ENCODE peak calls at places on chromosomes 6 and 20, in nine cellular contexts. One of them, this sample, is unnamed.

GRCh38 chr6:69305456-69305855 is 491.4 kb downstream of the LMBRD1 start:
- DNase-seq in Jurkat, Clone E6-1: no peak
- DNase-seq in NCI-H510A treated with DMSO at 0.1 percent for 48 hours: no peak
- DNase-seq in dorsolateral prefrontal cortex: no peak
- DNase-seq in C1 segment of cervical spinal cord: no peak
- DNase-seq in NCI-H1105 treated with DMSO at 0.1 percent for 48 hours: no peak
- DNase-seq in central memory CD4-positive, alpha-beta T cell: no peak
- DNase-seq in GM12865: no peak
- DNase-seq in ACHN: no peak
- DNase-seq in this sample: no peak

GRCh38 chr20:3739054-3739925 is 6.8 kb downstream of the HSPA12B start:
- DNase-seq in ACHN: no peak
- DNase-seq in dorsolateral prefrontal cortex: no peak
- DNase-seq in NCI-H510A treated with DMSO at 0.1 percent for 48 hours: no peak
- DNase-seq in NCI-H1105 treated with DMSO at 0.1 percent for 48 hours: no peak
- DNase-seq in C1 segment of cervical spinal cord: no peak
- DNase-seq in Jurkat, Clone E6-1: no peak
- DNase-seq in central memory CD4-positive, alpha-beta T cell: no peak
- DNase-seq in GM12865: no peak
- DNase-seq in this sample: no peak

GRCh38 chr6:4732691-4733315 is 43.4 kb upstream of the CDYL start:
- DNase-seq in NCI-H1105 treated with DMSO at 0.1 percent for 48 hours: peak; percentile 19
- DNase-seq in GM12865: no peak
- DNase-seq in NCI-H510A treated with DMSO at 0.1 percent for 48 hours: peak; percentile 3
- DNase-seq in C1 segment of cervical spinal cord: no peak
- DNase-seq in dorsolateral prefrontal cortex: peak; percentile 82
- DNase-seq in ACHN: peak; percentile 86
- DNase-seq in central memory CD4-positive, alpha-beta T cell: no peak
- DNase-seq in Jurkat, Clone E6-1: no peak
- DNase-seq in this sample: no peak

GRCh38 chr6:86856937-86857563 is 80.3 kb upstream of the HTR1E start:
- DNase-seq in GM12865: peak; percentile 52
- DNase-seq in central memory CD4-positive, alpha-beta T cell: no peak
- DNase-seq in Jurkat, Clone E6-1: peak; percentile 47
- DNase-seq in NCI-H1105 treated with DMSO at 0.1 percent for 48 hours: peak; percentile 48
- DNase-seq in dorsolateral prefrontal cortex: no peak
- DNase-seq in ACHN: peak; percentile 41
- DNase-seq in NCI-H510A treated with DMSO at 0.1 percent for 48 hours: peak; percentile 7
- DNase-seq in C1 segment of cervical spinal cord: no peak
- DNase-seq in this sample: no peak

GRCh38 chr6:5512422-5512821 is 251.1 kb downstream of the FARS2 start:
- DNase-seq in dorsolateral prefrontal cortex: no peak
- DNase-seq in GM12865: no peak
- DNase-seq in ACHN: no peak
- DNase-seq in NCI-H1105 treated with DMSO at 0.1 percent for 48 hours: no peak
- DNase-seq in NCI-H510A treated with DMSO at 0.1 percent for 48 hours: no peak
- DNase-seq in C1 segment of cervical spinal cord: no peak
- DNase-seq in central memory CD4-positive, alpha-beta T cell: no peak
- DNase-seq in Jurkat, Clone E6-1: no peak
- DNase-seq in this sample: no peak

GRCh38 chr6:159808647-159809046 is 8.6 kb downstream of the PNLDC1 start:
- DNase-seq in central memory CD4-positive, alpha-beta T cell: no peak
- DNase-seq in NCI-H1105 treated with DMSO at 0.1 percent for 48 hours: no peak
- DNase-seq in Jurkat, Clone E6-1: no peak
- DNase-seq in dorsolateral prefrontal cortex: no peak
- DNase-seq in GM12865: no peak
- DNase-seq in NCI-H510A treated with DMSO at 0.1 percent for 48 hours: no peak
- DNase-seq in C1 segment of cervical spinal cord: no peak
- DNase-seq in ACHN: no peak
- DNase-seq in this sample: no peak

GRCh38 chr6:100304575-100304974 is 160.1 kb downstream of the SIM1 start:
- DNase-seq in Jurkat, Clone E6-1: no peak
- DNase-seq in ACHN: no peak
- DNase-seq in GM12865: no peak
- DNase-seq in dorsolateral prefrontal cortex: no peak
- DNase-seq in C1 segment of cervical spinal cord: no peak
- DNase-seq in NCI-H510A treated with DMSO at 0.1 percent for 48 hours: no peak
- DNase-seq in central memory CD4-positive, alpha-beta T cell: no peak
- DNase-seq in NCI-H1105 treated with DMSO at 0.1 percent for 48 hours: no peak
- DNase-seq in this sample: no peak

GRCh38 chr20:25270829-25271251 is 23.0 kb downstream of the PYGB start:
- DNase-seq in ACHN: no peak
- DNase-seq in central memory CD4-positive, alpha-beta T cell: no peak
- DNase-seq in dorsolateral prefrontal cortex: peak; percentile 12
- DNase-seq in GM12865: no peak
- DNase-seq in Jurkat, Clone E6-1: no peak
- DNase-seq in NCI-H1105 treated with DMSO at 0.1 percent for 48 hours: no peak
- DNase-seq in NCI-H510A treated with DMSO at 0.1 percent for 48 hours: peak; percentile 92
- DNase-seq in C1 segment of cervical spinal cord: no peak
- DNase-seq in this sample: no peak

GRCh38 chr20:32210206-32210605 is 2.5 kb downstream of the POFUT1 start:
- DNase-seq in Jurkat, Clone E6-1: no peak
- DNase-seq in NCI-H510A treated with DMSO at 0.1 percent for 48 hours: no peak
- DNase-seq in C1 segment of cervical spinal cord: no peak
- DNase-seq in dorsolateral prefrontal cortex: no peak
- DNase-seq in NCI-H1105 treated with DMSO at 0.1 percent for 48 hours: no peak
- DNase-seq in ACHN: no peak
- DNase-seq in GM12865: no peak
- DNase-seq in central memory CD4-positive, alpha-beta T cell: no peak
- DNase-seq in this sample: no peak

GRCh38 chr6:163263998-163264661 is 150.4 kb upstream of the QKI start:
- DNase-seq in ACHN: no peak
- DNase-seq in C1 segment of cervical spinal cord: no peak
- DNase-seq in GM12865: no peak
- DNase-seq in central memory CD4-positive, alpha-beta T cell: no peak
- DNase-seq in NCI-H510A treated with DMSO at 0.1 percent for 48 hours: no peak
- DNase-seq in Jurkat, Clone E6-1: no peak
- DNase-seq in NCI-H1105 treated with DMSO at 0.1 percent for 48 hours: no peak
- DNase-seq in dorsolateral prefrontal cortex: no peak
- DNase-seq in this sample: no peak

GRCh38 chr20:25398363-25399037 is 7.9 kb upstream of the ABHD12 start:
- DNase-seq in NCI-H510A treated with DMSO at 0.1 percent for 48 hours: no peak
- DNase-seq in GM12865: no peak
- DNase-seq in Jurkat, Clone E6-1: no peak
- DNase-seq in dorsolateral prefrontal cortex: no peak
- DNase-seq in C1 segment of cervical spinal cord: no peak
- DNase-seq in central memory CD4-positive, alpha-beta T cell: no peak
- DNase-seq in ACHN: no peak
- DNase-seq in NCI-H1105 treated with DMSO at 0.1 percent for 48 hours: no peak
- DNase-seq in this sample: no peak

GRCh38 chr20:19726126-19726525 is 31.9 kb upstream of the RIN2 start:
- DNase-seq in ACHN: no peak
- DNase-seq in Jurkat, Clone E6-1: no peak
- DNase-seq in NCI-H510A treated with DMSO at 0.1 percent for 48 hours: no peak
- DNase-seq in GM12865: no peak
- DNase-seq in central memory CD4-positive, alpha-beta T cell: no peak
- DNase-seq in dorsolateral prefrontal cortex: no peak
- DNase-seq in NCI-H1105 treated with DMSO at 0.1 percent for 48 hours: no peak
- DNase-seq in C1 segment of cervical spinal cord: no peak
- DNase-seq in this sample: no peak

GRCh38 chr6:5135783-5136376 is 50.7 kb downstream of the PPP1R3G start:
- DNase-seq in NCI-H1105 treated with DMSO at 0.1 percent for 48 hours: peak; percentile 15
- DNase-seq in Jurkat, Clone E6-1: peak; percentile 48
- DNase-seq in NCI-H510A treated with DMSO at 0.1 percent for 48 hours: no peak
- DNase-seq in ACHN: peak; percentile 55
- DNase-seq in central memory CD4-positive, alpha-beta T cell: no peak
- DNase-seq in GM12865: peak; percentile 83
- DNase-seq in dorsolateral prefrontal cortex: no peak
- DNase-seq in C1 segment of cervical spinal cord: no peak
- DNase-seq in this sample: peak; percentile 39

GRCh38 chr6:35725721-35726438 is 11.0 kb upstream of the ARMC12 start:
- DNase-seq in central memory CD4-positive, alpha-beta T cell: peak; percentile 19
- DNase-seq in ACHN: no peak
- DNase-seq in NCI-H1105 treated with DMSO at 0.1 percent for 48 hours: no peak
- DNase-seq in GM12865: no peak
- DNase-seq in Jurkat, Clone E6-1: no peak
- DNase-seq in NCI-H510A treated with DMSO at 0.1 percent for 48 hours: no peak
- DNase-seq in C1 segment of cervical spinal cord: peak; percentile 33
- DNase-seq in dorsolateral prefrontal cortex: peak; percentile 79
- DNase-seq in this sample: no peak

GRCh38 chr6:135054238-135054574 is 416 bp downstream of the HBS1L start:
- DNase-seq in C1 segment of cervical spinal cord: no peak
- DNase-seq in ACHN: peak; percentile 7
- DNase-seq in NCI-H1105 treated with DMSO at 0.1 percent for 48 hours: no peak
- DNase-seq in GM12865: peak; percentile 45
- DNase-seq in NCI-H510A treated with DMSO at 0.1 percent for 48 hours: no peak
- DNase-seq in Jurkat, Clone E6-1: peak; percentile 46
- DNase-seq in dorsolateral prefrontal cortex: no peak
- DNase-seq in central memory CD4-positive, alpha-beta T cell: no peak
- DNase-seq in this sample: no peak

GRCh38 chr6:139888691-139889122 is 514.3 kb upstream of the CITED2 start:
- DNase-seq in NCI-H510A treated with DMSO at 0.1 percent for 48 hours: no peak
- DNase-seq in dorsolateral prefrontal cortex: no peak
- DNase-seq in Jurkat, Clone E6-1: no peak
- DNase-seq in GM12865: no peak
- DNase-seq in central memory CD4-positive, alpha-beta T cell: no peak
- DNase-seq in ACHN: peak; percentile 40
- DNase-seq in C1 segment of cervical spinal cord: no peak
- DNase-seq in NCI-H1105 treated with DMSO at 0.1 percent for 48 hours: no peak
- DNase-seq in this sample: no peak

GRCh38 chr20:32820698-32821378 is 1.1 kb downstream of the MAPRE1 start:
- DNase-seq in central memory CD4-positive, alpha-beta T cell: no peak
- DNase-seq in GM12865: peak; percentile 15
- DNase-seq in ACHN: peak; percentile 31
- DNase-seq in C1 segment of cervical spinal cord: no peak
- DNase-seq in Jurkat, Clone E6-1: no peak
- DNase-seq in NCI-H510A treated with DMSO at 0.1 percent for 48 hours: no peak
- DNase-seq in dorsolateral prefrontal cortex: no peak
- DNase-seq in NCI-H1105 treated with DMSO at 0.1 percent for 48 hours: no peak
- DNase-seq in this sample: no peak

GRCh38 chr6:79157961-79158644 is 76.4 kb downstream of the HMGN3 start:
- DNase-seq in Jurkat, Clone E6-1: no peak
- DNase-seq in ACHN: peak; percentile 35
- DNase-seq in GM12865: no peak
- DNase-seq in NCI-H1105 treated with DMSO at 0.1 percent for 48 hours: no peak
- DNase-seq in NCI-H510A treated with DMSO at 0.1 percent for 48 hours: no peak
- DNase-seq in central memory CD4-positive, alpha-beta T cell: no peak
- DNase-seq in dorsolateral prefrontal cortex: no peak
- DNase-seq in C1 segment of cervical spinal cord: no peak
- DNase-seq in this sample: no peak

GRCh38 chr6:33298773-33299236 is at the start of gene RGL2:
- DNase-seq in GM12865: peak; percentile 76
- DNase-seq in central memory CD4-positive, alpha-beta T cell: no peak
- DNase-seq in NCI-H510A treated with DMSO at 0.1 percent for 48 hours: peak; percentile 58
- DNase-seq in Jurkat, Clone E6-1: no peak
- DNase-seq in ACHN: peak; percentile 56
- DNase-seq in C1 segment of cervical spinal cord: peak; percentile 87
- DNase-seq in NCI-H1105 treated with DMSO at 0.1 percent for 48 hours: peak; percentile 59
- DNase-seq in dorsolateral prefrontal cortex: peak; percentile 84
- DNase-seq in this sample: peak; percentile 67

GRCh38 chr20:52731086-52731485 is 241.1 kb upstream of the TSHZ2 start:
- DNase-seq in Jurkat, Clone E6-1: no peak
- DNase-seq in ACHN: no peak
- DNase-seq in C1 segment of cervical spinal cord: no peak
- DNase-seq in GM12865: no peak
- DNase-seq in NCI-H510A treated with DMSO at 0.1 percent for 48 hours: no peak
- DNase-seq in central memory CD4-positive, alpha-beta T cell: no peak
- DNase-seq in dorsolateral prefrontal cortex: no peak
- DNase-seq in NCI-H1105 treated with DMSO at 0.1 percent for 48 hours: no peak
- DNase-seq in this sample: no peak

GRCh38 chr6:134063966-134064445 is 11.6 kb upstream of the SLC2A12 start:
- DNase-seq in GM12865: peak; percentile 78
- DNase-seq in ACHN: peak; percentile 64
- DNase-seq in NCI-H510A treated with DMSO at 0.1 percent for 48 hours: peak; percentile 52
- DNase-seq in Jurkat, Clone E6-1: peak; percentile 74
- DNase-seq in central memory CD4-positive, alpha-beta T cell: peak; percentile 48
- DNase-seq in C1 segment of cervical spinal cord: peak; percentile 64
- DNase-seq in dorsolateral prefrontal cortex: peak; percentile 68
- DNase-seq in NCI-H1105 treated with DMSO at 0.1 percent for 48 hours: peak; percentile 86
- DNase-seq in this sample: peak; percentile 45

GRCh38 chr6:52507557-52508260 is 69.2 kb downstream of the TRAM2 start:
- DNase-seq in NCI-H510A treated with DMSO at 0.1 percent for 48 hours: no peak
- DNase-seq in GM12865: no peak
- DNase-seq in C1 segment of cervical spinal cord: no peak
- DNase-seq in NCI-H1105 treated with DMSO at 0.1 percent for 48 hours: no peak
- DNase-seq in ACHN: no peak
- DNase-seq in dorsolateral prefrontal cortex: no peak
- DNase-seq in central memory CD4-positive, alpha-beta T cell: no peak
- DNase-seq in Jurkat, Clone E6-1: no peak
- DNase-seq in this sample: no peak

GRCh38 chr6:73262701-73263569 is at the start of gene KHDC1:
- DNase-seq in central memory CD4-positive, alpha-beta T cell: peak; percentile 49
- DNase-seq in C1 segment of cervical spinal cord: peak; percentile 46
- DNase-seq in GM12865: peak; percentile 83
- DNase-seq in Jurkat, Clone E6-1: peak; percentile 65
- DNase-seq in dorsolateral prefrontal cortex: peak; percentile 76
- DNase-seq in NCI-H510A treated with DMSO at 0.1 percent for 48 hours: peak; percentile 18
- DNase-seq in ACHN: peak; percentile 52
- DNase-seq in NCI-H1105 treated with DMSO at 0.1 percent for 48 hours: peak; percentile 71
- DNase-seq in this sample: peak; percentile 68

GRCh38 chr6:2976571-2977085 is 5.3 kb upstream of the SERPINB6 start:
- DNase-seq in C1 segment of cervical spinal cord: no peak
- DNase-seq in NCI-H1105 treated with DMSO at 0.1 percent for 48 hours: no peak
- DNase-seq in central memory CD4-positive, alpha-beta T cell: no peak
- DNase-seq in GM12865: no peak
- DNase-seq in ACHN: peak; percentile 20
- DNase-seq in NCI-H510A treated with DMSO at 0.1 percent for 48 hours: no peak
- DNase-seq in dorsolateral prefrontal cortex: no peak
- DNase-seq in Jurkat, Clone E6-1: no peak
- DNase-seq in this sample: no peak

GRCh38 chr20:44942264-44942973 is 17.8 kb downstream of the TOMM34 start:
- DNase-seq in central memory CD4-positive, alpha-beta T cell: no peak
- DNase-seq in ACHN: no peak
- DNase-seq in NCI-H1105 treated with DMSO at 0.1 percent for 48 hours: no peak
- DNase-seq in NCI-H510A treated with DMSO at 0.1 percent for 48 hours: no peak
- DNase-seq in GM12865: no peak
- DNase-seq in Jurkat, Clone E6-1: no peak
- DNase-seq in C1 segment of cervical spinal cord: no peak
- DNase-seq in dorsolateral prefrontal cortex: no peak
- DNase-seq in this sample: no peak

GRCh38 chr6:109738667-109739066 is 47.6 kb downstream of the FIG4 start:
- DNase-seq in C1 segment of cervical spinal cord: no peak
- DNase-seq in dorsolateral prefrontal cortex: no peak
- DNase-seq in central memory CD4-positive, alpha-beta T cell: no peak
- DNase-seq in Jurkat, Clone E6-1: no peak
- DNase-seq in GM12865: no peak
- DNase-seq in NCI-H510A treated with DMSO at 0.1 percent for 48 hours: no peak
- DNase-seq in NCI-H1105 treated with DMSO at 0.1 percent for 48 hours: no peak
- DNase-seq in ACHN: no peak
- DNase-seq in this sample: no peak

GRCh38 chr6:14703586-14703985 is 542.3 kb upstream of the JARID2 start:
- DNase-seq in central memory CD4-positive, alpha-beta T cell: no peak
- DNase-seq in Jurkat, Clone E6-1: no peak
- DNase-seq in GM12865: no peak
- DNase-seq in ACHN: no peak
- DNase-seq in NCI-H510A treated with DMSO at 0.1 percent for 48 hours: no peak
- DNase-seq in dorsolateral prefrontal cortex: no peak
- DNase-seq in C1 segment of cervical spinal cord: no peak
- DNase-seq in NCI-H1105 treated with DMSO at 0.1 percent for 48 hours: no peak
- DNase-seq in this sample: no peak

GRCh38 chr20:53751394-53752368 is 158.0 kb upstream of the ZNF217 start:
- DNase-seq in Jurkat, Clone E6-1: peak; percentile 63
- DNase-seq in GM12865: peak; percentile 89
- DNase-seq in NCI-H510A treated with DMSO at 0.1 percent for 48 hours: no peak
- DNase-seq in C1 segment of cervical spinal cord: no peak
- DNase-seq in ACHN: peak; percentile 12
- DNase-seq in dorsolateral prefrontal cortex: no peak
- DNase-seq in central memory CD4-positive, alpha-beta T cell: peak; percentile 34
- DNase-seq in NCI-H1105 treated with DMSO at 0.1 percent for 48 hours: no peak
- DNase-seq in this sample: peak; percentile 61

GRCh38 chr6:118815495-118815894 is 78.5 kb upstream of the ASF1A start:
- DNase-seq in central memory CD4-positive, alpha-beta T cell: no peak
- DNase-seq in C1 segment of cervical spinal cord: no peak
- DNase-seq in ACHN: no peak
- DNase-seq in Jurkat, Clone E6-1: no peak
- DNase-seq in dorsolateral prefrontal cortex: no peak
- DNase-seq in NCI-H510A treated with DMSO at 0.1 percent for 48 hours: no peak
- DNase-seq in NCI-H1105 treated with DMSO at 0.1 percent for 48 hours: no peak
- DNase-seq in GM12865: no peak
- DNase-seq in this sample: no peak

GRCh38 chr6:168915242-168915641 is 338.4 kb downstream of the THBS2 start:
- DNase-seq in dorsolateral prefrontal cortex: no peak
- DNase-seq in NCI-H1105 treated with DMSO at 0.1 percent for 48 hours: no peak
- DNase-seq in central memory CD4-positive, alpha-beta T cell: no peak
- DNase-seq in C1 segment of cervical spinal cord: no peak
- DNase-seq in Jurkat, Clone E6-1: no peak
- DNase-seq in ACHN: no peak
- DNase-seq in NCI-H510A treated with DMSO at 0.1 percent for 48 hours: no peak
- DNase-seq in GM12865: no peak
- DNase-seq in this sample: no peak

GRCh38 chr6:40569162-40569920 is 17.8 kb downstream of the LRFN2 start:
- DNase-seq in GM12865: no peak
- DNase-seq in central memory CD4-positive, alpha-beta T cell: no peak
- DNase-seq in dorsolateral prefrontal cortex: no peak
- DNase-seq in NCI-H510A treated with DMSO at 0.1 percent for 48 hours: no peak
- DNase-seq in NCI-H1105 treated with DMSO at 0.1 percent for 48 hours: no peak
- DNase-seq in ACHN: no peak
- DNase-seq in C1 segment of cervical spinal cord: no peak
- DNase-seq in Jurkat, Clone E6-1: no peak
- DNase-seq in this sample: no peak